ENCODE peak calls at places on chromosomes 13 and 19, in seven cellular contexts. X is H9; M is ascending aorta; A is cardiac muscle cell; Z is stimulated activated CD4-positive, alpha-beta T cell treated with anti-CD3 and anti-CD28 coated beads, Interleukin-1b, Interleukin-23, amount 100 ng/mL, for 24 hours; B is HFFc6; P is putamen. G is an unnamed sample.

GRCh38 chr13:113062691-113063090 is 42.9 kb upstream of the F7 start:
- DNase-seq in M (no peak), B (no peak), X (no peak), Z (no peak), A (no peak), P (no peak), G (no peak)

GRCh38 chr13:29411493-29411892 is 184.0 kb downstream of the SLC7A1 start:
- DNase-seq in X (no peak), B (peak; percentile 64), A (no peak), M (no peak), Z (no peak), P (no peak), G (no peak)

GRCh38 chr13:41763772-41764171 is 197.1 kb downstream of the VWA8 start:
- DNase-seq in X (no peak), Z (no peak), P (no peak), B (no peak), M (no peak), A (no peak), G (no peak)

GRCh38 chr13:97802213-97802612 is 151.3 kb upstream of the IPO5 start:
- DNase-seq in A (no peak), X (no peak), P (no peak), Z (no peak), M (no peak), B (no peak), G (no peak)

GRCh38 chr19:18097993-18098890 is 664 bp downstream of the MAST3 start:
- DNase-seq in X (no peak), A (no peak), M (no peak), B (no peak), Z (no peak), P (no peak), G (no peak)

GRCh38 chr19:8367327-8368001 is 3.5 kb downstream of the ANGPTL4 start:
- DNase-seq in B (peak; percentile 93), A (peak; percentile 60), Z (no peak), X (peak; percentile 86), P (peak; percentile 77), M (peak; percentile 93), G (peak; percentile 75)

GRCh38 chr13:45737571-45738002 is 35.5 kb downstream of the CBY2 start:
- DNase-seq in P (no peak), B (no peak), Z (no peak), A (no peak), M (no peak), X (peak; percentile 65), G (no peak)

GRCh38 chr19:14433454-14434156 is 499 bp downstream of the PKN1 start:
- DNase-seq in P (no peak), Z (no peak), X (no peak), A (no peak), B (no peak), M (no peak), G (no peak)

GRCh38 chr19:17859533-17860330 is at the start of gene RPL18A:
- DNase-seq in X (peak; percentile 100), B (peak; percentile 100), M (peak; percentile 99), A (peak; percentile 99), P (peak; percentile 100), Z (peak; percentile 90), G (peak; percentile 95)

GRCh38 chr19:532578-533484 is 1.3 kb downstream of the CDC34 start:
- DNase-seq in X (peak; percentile 73), P (peak; percentile 81), Z (no peak), B (peak; percentile 66), M (peak; percentile 84), A (peak; percentile 65), G (peak; percentile 50)

GRCh38 chr19:47019431-47020041 is at the start of gene NPAS1:
- DNase-seq in A (peak; percentile 55), B (no peak), X (peak; percentile 66), P (no peak), Z (no peak), M (no peak), G (no peak)

GRCh38 chr19:47508721-47509120 is 6.1 kb downstream of the NAPA start:
- DNase-seq in X (no peak), P (no peak), M (no peak), Z (no peak), A (no peak), B (no peak), G (no peak)

GRCh38 chr19:37227996-37228395 is 10.0 kb downstream of the ZNF383 start:
- DNase-seq in A (peak; percentile 59), P (no peak), B (no peak), X (peak; percentile 72), M (no peak), Z (no peak), G (no peak)

GRCh38 chr19:40742477-40742876 is 7.8 kb downstream of the ACTMAP start:
- DNase-seq in X (no peak), Z (no peak), A (no peak), P (no peak), M (no peak), B (no peak), G (no peak)

GRCh38 chr13:46529509-46529908 is 23.5 kb upstream of the LRCH1 start:
- DNase-seq in A (no peak), B (no peak), P (no peak), Z (no peak), X (no peak), M (no peak), G (no peak)

GRCh38 chr19:37779139-37780035 is at the start of gene ZNF573:
- DNase-seq in P (peak; percentile 93), B (peak; percentile 84), M (peak; percentile 90), Z (peak; percentile 52), A (peak; percentile 94), X (peak; percentile 84), G (peak; percentile 86)

GRCh38 chr13:70370924-70371323 is 262.7 kb upstream of the KLHL1 start:
- DNase-seq in A (no peak), P (no peak), Z (no peak), B (no peak), M (no peak), X (no peak), G (no peak)

GRCh38 chr19:4638330-4638729 is 986 bp upstream of the TNFAIP8L1 start:
- DNase-seq in P (no peak), M (no peak), Z (no peak), X (no peak), B (no peak), A (no peak), G (no peak)

GRCh38 chr13:114140909-114141255 is 8.5 kb upstream of the RASA3 start:
- DNase-seq in P (no peak), A (no peak), B (no peak), X (no peak), Z (no peak), M (no peak), G (no peak)

GRCh38 chr19:57903298-57904174 is 12.9 kb downstream of the ZNF417 start:
- DNase-seq in P (no peak), X (no peak), B (peak; percentile 27), A (peak; percentile 44), Z (no peak), M (no peak), G (no peak)

GRCh38 chr13:46521921-46522691 is 30.9 kb upstream of the LRCH1 start:
- DNase-seq in Z (no peak), M (no peak), X (no peak), A (no peak), P (no peak), B (no peak), G (no peak)

GRCh38 chr19:17680235-17680722 is 7.9 kb downstream of the UNC13A start:
- DNase-seq in P (no peak), B (peak; percentile 86), A (peak; percentile 82), Z (no peak), M (peak; percentile 95), X (peak; percentile 52), G (peak; percentile 45)